ENCODE peak calls at places on chromosome 1, in ten cellular contexts. U is NT2/D1; J is cardiac muscle cell; B is neuronal stem cell; M is right lobe of liver; O is transverse colon; F is aorta; X is H9; E is CD8-positive, alpha-beta T cell; Z is IMR-90. T is an unnamed sample.

GRCh38 chr1:94994805-94995204 is 67.9 kb upstream of the CNN3 start:
- DNase-seq in U (no peak), O (no peak), Z (no peak), F (no peak), M (no peak), X (no peak), J (no peak), E (no peak), B (no peak), T (no peak)

GRCh38 chr1:171188388-171189266 is 3.5 kb downstream of the FMO2 start:
- DNase-seq in E (peak; percentile 51), M (no peak), Z (peak; percentile 65), F (no peak), J (peak; percentile 78), B (peak; percentile 9), X (peak; percentile 58), U (peak; percentile 63), O (peak; percentile 18), T (peak; percentile 75)

GRCh38 chr1:75519626-75520025 is 91.3 kb downstream of the SLC44A5 start:
- DNase-seq in J (no peak), E (no peak), U (no peak), O (no peak), F (no peak), Z (no peak), B (no peak), X (no peak), M (no peak), T (no peak)

GRCh38 chr1:234875953-234876814 is 252.5 kb downstream of the TOMM20 start:
- DNase-seq in Z (peak; percentile 51), O (peak; percentile 56), M (peak; percentile 77), X (no peak), U (no peak), B (no peak), J (peak; percentile 76), F (no peak), E (no peak), T (no peak)

GRCh38 chr1:164786980-164787833 is 228.2 kb downstream of the PBX1 start:
- DNase-seq in O (peak; percentile 85), U (peak; percentile 91), J (peak; percentile 94), B (peak; percentile 82), Z (peak; percentile 75), F (peak; percentile 86), E (peak; percentile 71), M (peak; percentile 78), X (peak; percentile 90), T (peak; percentile 95)

GRCh38 chr1:163897401-163898169 is 575.8 kb downstream of the NUF2 start:
- DNase-seq in M (no peak), U (no peak), X (no peak), B (no peak), J (no peak), O (peak; percentile 11), F (peak; percentile 53), E (no peak), Z (peak; percentile 11), T (no peak)

GRCh38 chr1:108502138-108502537 is 52.0 kb downstream of the NBPF6 start:
- DNase-seq in B (no peak), M (no peak), U (no peak), X (no peak), J (no peak), E (no peak), O (no peak), F (no peak), Z (no peak), T (peak; percentile 27)

GRCh38 chr1:245860681-245861552 is 646.2 kb downstream of the SMYD3 start:
- DNase-seq in Z (peak; percentile 71), O (no peak), M (no peak), F (no peak), E (no peak), J (no peak), B (no peak), U (no peak), X (no peak), T (no peak)

GRCh38 chr1:46254668-46255067 is 7.1 kb downstream of the RAD54L start:
- DNase-seq in E (no peak), J (no peak), U (no peak), B (no peak), M (no peak), X (no peak), F (no peak), Z (no peak), O (no peak), T (peak; percentile 60)

GRCh38 chr1:180881806-180882509 is 30.7 kb upstream of the KIAA1614 start:
- DNase-seq in U (peak; percentile 38), X (no peak), B (peak; percentile 14), M (no peak), F (no peak), J (peak; percentile 75), E (no peak), Z (peak; percentile 67), O (no peak), T (peak; percentile 86)

GRCh38 chr1:9180077-9180819 is 51.3 kb upstream of the GPR157 start:
- DNase-seq in U (no peak), E (no peak), J (no peak), X (no peak), O (no peak), M (no peak), B (no peak), F (no peak), Z (peak; percentile 62), T (no peak)

GRCh38 chr1:26349196-26349885 is 4.6 kb downstream of the CRYBG2 start:
- DNase-seq in B (no peak), M (no peak), F (no peak), X (peak; percentile 17), J (no peak), O (no peak), U (no peak), E (no peak), Z (peak; percentile 81), T (peak; percentile 83)

GRCh38 chr1:8818325-8818775 is 910 bp upstream of the RERE start:
- DNase-seq in U (no peak), Z (peak; percentile 82), O (peak; percentile 46), F (peak; percentile 52), X (no peak), J (no peak), E (no peak), M (no peak), B (no peak), T (no peak)

GRCh38 chr1:109243860-109244552 is 5.3 kb upstream of the CELSR2 start:
- DNase-seq in U (no peak), O (no peak), X (peak; percentile 1), F (no peak), B (no peak), J (no peak), M (no peak), E (no peak), Z (no peak), T (no peak)

GRCh38 chr1:212413902-212414327 is 771 bp downstream of the PACC1 start:
- DNase-seq in F (no peak), B (no peak), Z (peak; percentile 14), E (no peak), U (no peak), O (no peak), J (no peak), M (no peak), X (peak; percentile 30), T (no peak)

GRCh38 chr1:90694846-90695245 is 22.3 kb downstream of the BARHL2 start:
- DNase-seq in B (no peak), J (no peak), U (no peak), F (no peak), X (no peak), Z (no peak), M (no peak), E (no peak), O (no peak), T (no peak)

GRCh38 chr1:53207726-53208125 is 11.1 kb downstream of the CPT2 start:
- DNase-seq in F (no peak), J (no peak), Z (no peak), E (no peak), X (no peak), U (no peak), M (no peak), O (no peak), B (no peak), T (no peak)

GRCh38 chr1:58883888-58884482 is 100.1 kb upstream of the JUN start:
- DNase-seq in O (no peak), X (no peak), J (peak; percentile 77), Z (no peak), F (no peak), M (no peak), U (no peak), E (no peak), B (no peak), T (no peak)
- H3K4me1 ChIP-seq in O (peaks cover 39% of the 10 kb centered on the region), X (peaks cover 2% of the 10 kb centered on the region), J (peaks cover 26% of the 10 kb centered on the region), Z (peaks cover 14% of the 10 kb centered on the region), F (peaks cover 2% of the 10 kb centered on the region), M (no peaks in the 10 kb centered on the region), U (peaks cover 3% of the 10 kb centered on the region), E (peaks cover 31% of the 10 kb centered on the region), B (peaks cover 2% of the 10 kb centered on the region), T (peaks cover 2% of the 10 kb centered on the region)

DNA sequence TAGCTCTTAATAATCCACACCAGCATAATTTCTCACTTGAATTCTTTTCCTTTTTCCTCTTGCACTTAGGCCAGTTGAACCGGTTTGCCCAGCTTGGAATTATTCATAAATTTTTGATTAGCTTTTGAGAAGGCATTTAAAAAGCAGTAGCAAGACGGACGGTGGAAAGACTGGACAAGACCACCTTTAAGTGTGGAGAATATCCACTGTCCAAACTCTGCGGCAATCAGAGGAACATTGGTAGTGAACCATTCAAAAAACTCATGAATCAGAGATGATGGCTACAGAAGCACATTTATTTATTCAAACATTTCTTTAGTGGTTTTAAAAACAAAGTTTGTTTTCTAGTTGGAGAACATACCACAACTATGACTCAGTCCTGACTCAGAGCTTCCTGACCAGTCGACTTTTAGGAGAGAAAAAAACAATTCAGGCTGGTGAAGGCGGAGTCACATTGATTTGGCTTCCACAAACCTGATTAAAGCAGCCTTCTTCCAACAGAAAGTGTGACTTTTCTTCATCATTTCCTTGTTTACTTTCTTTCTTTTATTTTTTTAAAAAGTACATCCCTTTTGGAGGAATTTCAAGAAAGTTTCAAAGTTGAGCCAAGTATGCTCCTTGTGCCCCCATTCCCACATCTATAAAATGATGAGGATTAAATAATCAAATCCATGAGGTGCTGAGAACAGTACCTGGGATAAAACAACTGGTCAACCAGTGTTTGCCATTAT is 128.8 kb downstream of the ADSS2 start:
- DNase-seq in O (no peak), Z (peak; percentile 98), J (no peak), B (no peak), M (no peak), E (no peak), F (no peak), U (peak; percentile 75), X (peak; percentile 34), T (peak; percentile 91)
- H3K4me1 ChIP-seq in O (no peaks in the 10 kb centered on the region), Z (peaks cover 7% of the 10 kb centered on the region), J (no peaks in the 10 kb centered on the region), B (peaks cover 2% of the 10 kb centered on the region), M (no peaks in the 10 kb centered on the region), E (peaks cover 4% of the 10 kb centered on the region), F (peaks cover 3% of the 10 kb centered on the region), U (no peaks in the 10 kb centered on the region), X (peaks cover 5% of the 10 kb centered on the region), T (peaks cover 2% of the 10 kb centered on the region)

GRCh38 chr1:23168079-23168461 is 586 bp downstream of the LUZP1 start:
- DNase-seq in F (peak; percentile 54), U (no peak), Z (no peak), O (peak; percentile 39), J (peak; percentile 83), B (no peak), X (peak; percentile 36), E (peak; percentile 51), M (peak; percentile 65), T (no peak)
- H3K4me1 ChIP-seq in F (no peaks in the 10 kb centered on the region), U (peaks cover 3% of the 10 kb centered on the region), Z (peaks cover 8% of the 10 kb centered on the region), O (peaks cover 43% of the 10 kb centered on the region), J (peaks cover 6% of the 10 kb centered on the region), B (peaks cover 12% of the 10 kb centered on the region), X (no peaks in the 10 kb centered on the region), E (peaks cover 20% of the 10 kb centered on the region), M (no peaks in the 10 kb centered on the region), T (no peaks in the 10 kb centered on the region)

DNA sequence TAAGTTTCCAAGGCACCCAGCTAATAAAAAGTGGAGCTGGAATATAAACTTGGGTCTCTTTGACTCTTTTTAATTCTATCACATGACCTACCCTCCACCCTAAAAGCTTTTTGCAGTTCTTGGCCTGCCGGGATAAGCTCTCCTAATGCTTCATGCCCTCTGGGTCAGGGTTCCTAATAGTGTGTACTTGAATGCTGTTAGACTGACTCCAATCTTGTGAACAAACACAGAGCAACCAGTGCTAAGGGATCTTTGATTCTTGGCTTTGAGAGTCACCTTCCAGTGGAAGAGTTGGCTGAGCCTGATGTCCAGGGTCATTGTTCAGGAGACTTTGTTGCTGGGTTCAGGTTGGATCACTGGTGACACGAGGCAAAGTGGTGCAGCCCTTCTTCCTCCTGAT is 27.3 kb downstream of the PROK1 start:
- DNase-seq in O (no peak), M (no peak), X (no peak), E (no peak), F (no peak), Z (no peak), B (no peak), U (no peak), J (no peak), T (no peak)
- H3K4me1 ChIP-seq in O (no peaks in the 10 kb centered on the region), M (no peaks in the 10 kb centered on the region), X (no peaks in the 10 kb centered on the region), E (no peaks in the 10 kb centered on the region), F (no peaks in the 10 kb centered on the region), Z (peaks cover 10% of the 10 kb centered on the region), B (no peaks in the 10 kb centered on the region), U (peaks cover 13% of the 10 kb centered on the region), J (peaks cover 25% of the 10 kb centered on the region), T (no peaks in the 10 kb centered on the region)

T was measured in mesendoderm.